ENCODE peak calls at places on chromosomes 2 and 18, in seven cellular contexts. H is central memory CD4-positive, alpha-beta T cell; E is COLO829; D is CD4-positive, alpha-beta T cell; W is foreskin fibroblast; N is AML-193; Y is neuronal stem cell. Z is an unnamed sample.

GRCh38 chr2:146804288-146804687 is 1040.5 kb upstream of the ACVR2A start:
- DNase-seq in D (no peak), H (no peak), Y (no peak), N (no peak), E (no peak), W (no peak), Z (no peak)

GRCh38 chr2:100265226-100265625 is 57.1 kb downstream of the LONRF2 start:
- DNase-seq in W (no peak), N (no peak), E (no peak), Y (no peak), D (no peak), H (no peak), Z (no peak)

GRCh38 chr2:137824501-137824900 is 139.8 kb upstream of the HNMT start:
- DNase-seq in E (no peak), W (no peak), D (no peak), Y (no peak), H (no peak), N (no peak), Z (no peak)

GRCh38 chr2:235609746-235610145 is 115.9 kb downstream of the AGAP1 start:
- DNase-seq in N (no peak), W (no peak), E (no peak), Y (no peak), H (no peak), D (no peak), Z (no peak)

GRCh38 chr2:33577660-33578059 is 21.4 kb downstream of the FAM98A start:
- DNase-seq in Y (no peak), W (no peak), N (no peak), D (no peak), H (no peak), E (no peak), Z (no peak)

GRCh38 chr18:13513015-13513414 is 213.3 kb downstream of the FAM210A start:
- DNase-seq in D (no peak), N (no peak), W (no peak), Y (no peak), E (no peak), H (no peak), Z (no peak)

GRCh38 chr2:215687149-215688031 is 251.5 kb upstream of the FN1 start:
- DNase-seq in Y (no peak), H (no peak), D (no peak), N (no peak), E (no peak), W (no peak), Z (no peak)

GRCh38 chr18:5997361-5997760 is 102.0 kb upstream of the TMEM200C start:
- DNase-seq in D (no peak), H (no peak), Y (no peak), E (no peak), W (no peak), N (no peak), Z (no peak)

GRCh38 chr18:77316641-77317040 is 67.0 kb downstream of the GALR1 start:
- DNase-seq in W (no peak), N (no peak), D (no peak), H (no peak), Y (no peak), E (no peak), Z (no peak)

GRCh38 chr18:56202567-56203136 is 435.7 kb downstream of the TXNL1 start:
- DNase-seq in N (no peak), E (no peak), H (no peak), Y (no peak), W (no peak), D (no peak), Z (no peak)

GRCh38 chr2:58834404-58834803 is 593.3 kb upstream of the FANCL start:
- DNase-seq in D (no peak), W (peak), H (no peak), E (no peak), N (no peak), Y (peak), Z (no peak)

GRCh38 chr2:42150159-42150558 is 19.0 kb upstream of the EML4 start:
- DNase-seq in D (no peak), E (no peak), Y (no peak), N (no peak), W (no peak), H (no peak), Z (no peak)

GRCh38 chr2:237695201-237695780 is 67.9 kb downstream of the LRRFIP1 start:
- DNase-seq in W (peak), H (peak), D (no peak), E (no peak), N (peak), Y (no peak), Z (no peak)

GRCh38 chr2:20972110-20972509 is 71.8 kb downstream of the APOB start:
- DNase-seq in E (no peak), W (no peak), D (no peak), N (no peak), H (no peak), Y (no peak), Z (no peak)

GRCh38 chr2:19035238-19035637 is 323.2 kb downstream of the OSR1 start:
- DNase-seq in Y (no peak), E (no peak), N (no peak), D (no peak), H (no peak), W (peak), Z (no peak)

Z was measured in HL-60.